ENCODE peak calls at places on chromosome 1, in five cellular contexts. One of them, this sample, is unnamed.

GRCh38 chr1:60054374-60054773 is 19.2 kb downstream of the C1orf87 start:
- DNase-seq in HCT116: no peak
- DNase-seq in endothelial cell: no peak
- DNase-seq in ascending aorta: no peak
- DNase-seq in fibroblast of mammary gland: no peak
- DNase-seq in this sample: no peak

GRCh38 chr1:197469620-197470210 is 201.7 kb downstream of the CRB1 start:
- DNase-seq in HCT116: no peak
- DNase-seq in endothelial cell: no peak
- DNase-seq in ascending aorta: no peak
- DNase-seq in fibroblast of mammary gland: no peak
- DNase-seq in this sample: no peak

GRCh38 chr1:47881505-47882442 is 115.4 kb downstream of the TRABD2B start:
- DNase-seq in HCT116: no peak
- DNase-seq in endothelial cell: no peak
- DNase-seq in ascending aorta: no peak
- DNase-seq in fibroblast of mammary gland: peak; percentile 8
- DNase-seq in this sample: no peak

GRCh38 chr1:3401585-3402257 is 52.7 kb upstream of the ARHGEF16 start:
- DNase-seq in HCT116: no peak
- DNase-seq in endothelial cell: no peak
- DNase-seq in ascending aorta: no peak
- DNase-seq in fibroblast of mammary gland: no peak
- DNase-seq in this sample: no peak

GRCh38 chr1:21149862-21150432 is 26.8 kb downstream of the EIF4G3 start:
- DNase-seq in HCT116: peak; percentile 72
- DNase-seq in endothelial cell: peak; percentile 11
- DNase-seq in ascending aorta: no peak
- DNase-seq in fibroblast of mammary gland: peak; percentile 89
- DNase-seq in this sample: no peak

GRCh38 chr1:88061106-88061829 is 622.8 kb upstream of the PKN2 start:
- DNase-seq in HCT116: peak; percentile 61
- DNase-seq in endothelial cell: peak; percentile 31
- DNase-seq in ascending aorta: no peak
- DNase-seq in fibroblast of mammary gland: peak; percentile 75
- DNase-seq in this sample: peak; percentile 69

GRCh38 chr1:175499595-175500367 is 243.6 kb downstream of the TNR start:
- DNase-seq in HCT116: no peak
- DNase-seq in endothelial cell: no peak
- DNase-seq in ascending aorta: no peak
- DNase-seq in fibroblast of mammary gland: no peak
- DNase-seq in this sample: no peak

GRCh38 chr1:21839337-21840037 is 27.4 kb downstream of the LDLRAD2 start:
- DNase-seq in HCT116: no peak
- DNase-seq in endothelial cell: no peak
- DNase-seq in ascending aorta: no peak
- DNase-seq in fibroblast of mammary gland: no peak
- DNase-seq in this sample: no peak

GRCh38 chr1:59071289-59071688 is 225.6 kb upstream of the FGGY start:
- DNase-seq in HCT116: no peak
- DNase-seq in endothelial cell: no peak
- DNase-seq in ascending aorta: no peak
- DNase-seq in fibroblast of mammary gland: no peak
- DNase-seq in this sample: peak; percentile 71

GRCh38 chr1:46003315-46003714 is 129.1 kb downstream of the PIK3R3 start:
- DNase-seq in HCT116: no peak
- DNase-seq in endothelial cell: no peak
- DNase-seq in ascending aorta: no peak
- DNase-seq in fibroblast of mammary gland: no peak
- DNase-seq in this sample: no peak

GRCh38 chr1:230906226-230906625 is 37.9 kb upstream of the C1orf198 start:
- DNase-seq in HCT116: no peak
- DNase-seq in endothelial cell: no peak
- DNase-seq in ascending aorta: no peak
- DNase-seq in fibroblast of mammary gland: no peak
- DNase-seq in this sample: no peak

GRCh38 chr1:195763907-195764183 is 844.4 kb downstream of the KCNT2 start:
- DNase-seq in HCT116: no peak
- DNase-seq in endothelial cell: no peak
- DNase-seq in ascending aorta: no peak
- DNase-seq in fibroblast of mammary gland: no peak
- DNase-seq in this sample: no peak

GRCh38 chr1:94873520-94874351 is 53.2 kb downstream of the CNN3 start:
- DNase-seq in HCT116: no peak
- DNase-seq in endothelial cell: no peak
- DNase-seq in ascending aorta: no peak
- DNase-seq in fibroblast of mammary gland: peak; percentile 41
- DNase-seq in this sample: no peak

GRCh38 chr1:110065841-110066240 is 4.6 kb downstream of the ALX3 start:
- DNase-seq in HCT116: no peak
- DNase-seq in endothelial cell: no peak
- DNase-seq in ascending aorta: no peak
- DNase-seq in fibroblast of mammary gland: no peak
- DNase-seq in this sample: no peak

GRCh38 chr1:116409751-116410182 is 36.7 kb downstream of the ATP1A1 start:
- DNase-seq in HCT116: no peak
- DNase-seq in endothelial cell: no peak
- DNase-seq in ascending aorta: no peak
- DNase-seq in fibroblast of mammary gland: peak; percentile 45
- DNase-seq in this sample: no peak

GRCh38 chr1:29590583-29591555 is 354.5 kb downstream of the PTPRU start:
- DNase-seq in HCT116: no peak
- DNase-seq in endothelial cell: no peak
- DNase-seq in ascending aorta: peak; percentile 22
- DNase-seq in fibroblast of mammary gland: peak; percentile 11
- DNase-seq in this sample: no peak

GRCh38 chr1:232328496-232329102 is 301.3 kb downstream of the SIPA1L2 start:
- DNase-seq in HCT116: no peak
- DNase-seq in endothelial cell: no peak
- DNase-seq in ascending aorta: no peak
- DNase-seq in fibroblast of mammary gland: no peak
- DNase-seq in this sample: no peak

GRCh38 chr1:45908613-45909140 is 105.3 kb downstream of the MAST2 start:
- DNase-seq in HCT116: no peak
- DNase-seq in endothelial cell: no peak
- DNase-seq in ascending aorta: no peak
- DNase-seq in fibroblast of mammary gland: no peak
- DNase-seq in this sample: no peak

GRCh38 chr1:208924011-208924410 is 659.5 kb upstream of the CAMK1G start:
- DNase-seq in HCT116: no peak
- DNase-seq in endothelial cell: no peak
- DNase-seq in ascending aorta: no peak
- DNase-seq in fibroblast of mammary gland: no peak
- DNase-seq in this sample: no peak

GRCh38 chr1:237470712-237471310 is 419.9 kb downstream of the ZP4 start:
- DNase-seq in HCT116: no peak
- DNase-seq in endothelial cell: no peak
- DNase-seq in ascending aorta: no peak
- DNase-seq in fibroblast of mammary gland: no peak
- DNase-seq in this sample: peak; percentile 12

DNA sequence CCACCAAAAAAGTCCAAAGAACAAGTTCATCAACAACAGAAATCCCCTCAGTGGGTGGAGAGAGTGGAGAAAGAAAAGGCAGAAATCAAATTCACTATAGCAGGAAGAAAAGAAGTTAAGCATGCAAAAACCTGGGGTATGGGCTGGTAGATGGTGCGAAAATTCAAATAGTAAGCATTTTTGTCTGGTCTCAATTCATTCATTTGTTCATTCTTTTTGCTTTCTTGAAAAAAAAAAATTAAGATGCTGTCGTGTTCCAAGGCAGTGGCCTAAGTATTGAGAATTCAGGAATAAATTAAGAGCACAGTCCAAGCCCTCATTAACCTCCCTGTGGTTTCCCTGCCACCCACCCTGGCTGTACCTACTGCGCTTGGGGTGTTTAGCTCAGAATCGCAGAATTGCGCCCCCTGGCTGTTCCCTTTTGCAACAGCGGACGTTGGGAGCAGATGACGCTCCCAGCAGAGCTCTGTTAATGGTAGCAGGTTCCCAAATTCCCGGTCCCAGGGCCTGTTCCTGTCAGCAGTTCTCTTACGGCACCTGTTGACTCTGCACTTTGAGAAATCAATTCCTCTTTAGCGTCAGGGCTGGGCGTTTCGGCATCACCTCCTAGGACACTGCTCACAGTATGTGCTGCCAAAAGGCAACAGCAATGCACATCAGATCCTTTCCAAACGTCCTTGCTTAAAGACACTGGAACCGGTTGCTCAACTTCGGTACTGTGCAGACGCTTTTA is 34.0 kb upstream of the SSX2IP start:
- DNase-seq in HCT116: peak; percentile 51
- DNase-seq in endothelial cell: peak; percentile 40
- DNase-seq in ascending aorta: no peak
- DNase-seq in fibroblast of mammary gland: no peak
- DNase-seq in this sample: no peak
- TF ChIP-seq CTCF in HCT116: peak; percentile 54
- TF ChIP-seq CTCF in endothelial cell: peak; percentile 84
- TF ChIP-seq CTCF in ascending aorta: no peak
- TF ChIP-seq CTCF in fibroblast of mammary gland: no peak
- TF ChIP-seq CTCF in this sample: peak; percentile 19

DNA sequence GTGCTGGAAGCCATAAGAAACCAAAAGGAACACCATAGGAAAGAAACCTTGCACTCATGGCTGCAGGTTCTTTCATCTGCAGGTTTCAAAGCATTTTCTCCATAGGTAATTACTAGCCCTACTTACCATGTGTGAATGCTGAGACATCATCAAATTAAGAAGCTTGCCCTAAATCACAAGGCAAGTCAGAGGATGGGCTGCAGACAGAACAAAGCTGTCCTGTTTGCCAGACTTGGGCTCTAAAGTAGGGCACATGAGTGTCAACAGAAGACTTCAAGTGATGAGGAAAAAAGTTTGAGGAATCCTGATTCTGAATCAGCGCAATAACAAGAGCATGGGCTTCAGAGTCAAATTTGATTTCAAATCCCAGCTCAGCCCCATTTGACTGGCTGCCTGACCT is 5.8 kb upstream of the EPS15 start:
- DNase-seq in HCT116: no peak
- DNase-seq in endothelial cell: no peak
- DNase-seq in ascending aorta: no peak
- DNase-seq in fibroblast of mammary gland: no peak
- DNase-seq in this sample: no peak
- TF ChIP-seq CTCF in HCT116: no peak
- TF ChIP-seq CTCF in endothelial cell: no peak
- TF ChIP-seq CTCF in ascending aorta: no peak
- TF ChIP-seq CTCF in fibroblast of mammary gland: no peak
- TF ChIP-seq CTCF in this sample: no peak

GRCh38 chr1:43427941-43428340 is 25.8 kb downstream of the HYI start:
- DNase-seq in HCT116: no peak
- DNase-seq in endothelial cell: no peak
- DNase-seq in ascending aorta: no peak
- DNase-seq in fibroblast of mammary gland: no peak
- DNase-seq in this sample: no peak
- TF ChIP-seq CTCF in HCT116: no peak
- TF ChIP-seq CTCF in endothelial cell: no peak
- TF ChIP-seq CTCF in ascending aorta: no peak
- TF ChIP-seq CTCF in fibroblast of mammary gland: no peak
- TF ChIP-seq CTCF in this sample: no peak

GRCh38 chr1:63904826-63905225 is 131.0 kb downstream of the ROR1 start:
- DNase-seq in HCT116: no peak
- DNase-seq in endothelial cell: no peak
- DNase-seq in ascending aorta: no peak
- DNase-seq in fibroblast of mammary gland: no peak
- DNase-seq in this sample: no peak
- TF ChIP-seq CTCF in HCT116: no peak
- TF ChIP-seq CTCF in endothelial cell: no peak
- TF ChIP-seq CTCF in ascending aorta: no peak
- TF ChIP-seq CTCF in fibroblast of mammary gland: no peak
- TF ChIP-seq CTCF in this sample: no peak

GRCh38 chr1:108201682-108202081 is 1.5 kb upstream of the SLC25A24 start:
- DNase-seq in HCT116: no peak
- DNase-seq in endothelial cell: no peak
- DNase-seq in ascending aorta: no peak
- DNase-seq in fibroblast of mammary gland: no peak
- DNase-seq in this sample: no peak

GRCh38 chr1:108199781-108200626 is at the start of gene SLC25A24:
- DNase-seq in HCT116: peak; percentile 29
- DNase-seq in endothelial cell: peak; percentile 80
- DNase-seq in ascending aorta: peak; percentile 84
- DNase-seq in fibroblast of mammary gland: peak; percentile 62
- DNase-seq in this sample: peak; percentile 83

GRCh38 chr1:108199231-108199657 is 899 bp downstream of the SLC25A24 start:
- DNase-seq in HCT116: peak; percentile 16
- DNase-seq in endothelial cell: peak; percentile 25
- DNase-seq in ascending aorta: no peak
- DNase-seq in fibroblast of mammary gland: peak; percentile 31
- DNase-seq in this sample: peak; percentile 5

DNA sequence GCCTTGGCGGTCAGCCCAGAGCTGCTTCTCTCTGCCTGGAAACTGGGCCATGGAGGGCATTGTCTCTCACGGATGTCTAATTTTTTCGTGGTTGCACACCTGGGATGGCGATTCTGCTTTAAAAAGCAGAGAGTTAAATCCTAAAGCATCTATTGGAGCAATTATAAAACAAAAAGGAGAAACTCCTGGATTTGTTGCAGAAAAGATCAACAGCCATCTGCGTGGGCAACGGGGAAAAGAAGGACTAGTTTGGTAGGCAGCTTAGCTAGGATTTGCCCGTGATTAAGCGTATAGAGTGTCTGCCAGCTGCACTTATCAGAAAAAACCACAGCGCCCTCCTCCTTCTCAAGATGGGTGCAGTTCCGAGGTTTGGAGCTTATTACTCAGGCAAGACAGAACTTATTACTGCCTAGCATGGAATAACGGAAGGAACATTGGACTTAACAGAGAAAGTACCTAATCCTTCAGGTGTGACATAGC is 524 bp upstream of the SLC25A24 start:
- DNase-seq in HCT116: peak; percentile 41
- DNase-seq in endothelial cell: peak; percentile 6
- DNase-seq in ascending aorta: peak; percentile 73
- DNase-seq in fibroblast of mammary gland: peak; percentile 84
- DNase-seq in this sample: peak; percentile 28
- TF ChIP-seq CTCF in HCT116: peak; percentile 31
- TF ChIP-seq CTCF in endothelial cell: no peak
- TF ChIP-seq CTCF in ascending aorta: no peak
- TF ChIP-seq CTCF in fibroblast of mammary gland: peak; percentile 33
- TF ChIP-seq CTCF in this sample: no peak

DNA sequence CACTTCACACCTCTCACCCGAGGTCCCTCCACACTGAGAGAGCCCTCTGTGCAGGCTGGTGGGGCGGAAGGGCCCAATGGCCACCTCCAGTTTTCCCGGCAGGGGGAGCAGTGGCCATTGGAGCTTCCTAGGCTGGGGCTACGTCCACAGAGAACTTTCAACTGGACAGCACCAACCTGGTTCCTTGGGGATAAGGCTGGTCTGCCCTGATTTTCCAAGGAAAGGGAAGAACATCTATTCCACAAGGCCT is 20.3 kb upstream of the LAPTM5 start:
- DNase-seq in HCT116: no peak
- DNase-seq in endothelial cell: no peak
- DNase-seq in ascending aorta: no peak
- DNase-seq in fibroblast of mammary gland: no peak
- DNase-seq in this sample: peak; percentile 24
- TF ChIP-seq CTCF in HCT116: no peak
- TF ChIP-seq CTCF in endothelial cell: no peak
- TF ChIP-seq CTCF in ascending aorta: no peak
- TF ChIP-seq CTCF in fibroblast of mammary gland: peak; percentile 15
- TF ChIP-seq CTCF in this sample: peak; percentile 22

GRCh38 chr1:15937706-15938168 is 38.2 kb downstream of the ZBTB17 start:
- DNase-seq in HCT116: no peak
- DNase-seq in endothelial cell: no peak
- DNase-seq in ascending aorta: no peak
- DNase-seq in fibroblast of mammary gland: peak; percentile 45
- DNase-seq in this sample: no peak
- TF ChIP-seq CTCF in HCT116: peak; percentile 21
- TF ChIP-seq CTCF in endothelial cell: no peak
- TF ChIP-seq CTCF in ascending aorta: no peak
- TF ChIP-seq CTCF in fibroblast of mammary gland: no peak
- TF ChIP-seq CTCF in this sample: no peak

This sample was measured in Calu3.